ENCODE peak calls at places on chromosomes 4 and X, in ten cellular contexts. S, I, Y, U, J, E, C, P, D and Q are unnamed samples. For H3K9me3, the result is how much of the 10 kb centered on the place peaks cover.

GRCh38 chr4:22240814-22241213 is 275.1 kb downstream of the ADGRA3 start:
- DNase-seq in E (no peak), I (no peak), P (no peak), U (no peak), J (no peak), S (no peak), Y (no peak), D (no peak), C (no peak), Q (no peak)

GRCh38 chr4:150209140-150209829 is 131.0 kb downstream of the DCLK2 start:
- DNase-seq in S (peak), D (peak), Y (peak), P (peak), I (peak), J (peak), C (peak), U (peak), E (peak), Q (peak)

GRCh38 chr4:24770111-24770584 is 25.2 kb upstream of the SOD3 start:
- DNase-seq in C (no peak), S (peak), E (no peak), P (no peak), I (no peak), Y (no peak), J (no peak), D (no peak), U (no peak), Q (no peak)

GRCh38 chr4:186029731-186030421 is 39.1 kb upstream of the TLR3 start:
- DNase-seq in J (peak), P (peak), E (peak), S (no peak), U (peak), C (peak), Y (peak), I (peak), D (peak), Q (no peak)

GRCh38 chr4:107951551-107951950 is 20.2 kb downstream of the CYP2U1 start:
- DNase-seq in J (no peak), I (no peak), Y (peak), S (no peak), C (no peak), U (no peak), P (no peak), D (no peak), E (no peak), Q (no peak)

GRCh38 chrX:10971176-10971575 is 140.0 kb upstream of the HCCS start:
- DNase-seq in C (no peak), D (no peak), Y (no peak), P (no peak), J (no peak), I (no peak), E (no peak), U (no peak), S (no peak), Q (no peak)

GRCh38 chrX:45818913-45819312 is 618.2 kb upstream of the DIPK2B start:
- DNase-seq in P (no peak), E (no peak), C (no peak), I (no peak), U (no peak), J (no peak), S (no peak), Y (no peak), D (no peak), Q (no peak)

GRCh38 chrX:63889001-63889400 is 104.0 kb upstream of the ARHGEF9 start:
- DNase-seq in J (no peak), Y (no peak), U (no peak), D (no peak), C (no peak), I (no peak), P (no peak), S (no peak), E (no peak), Q (no peak)

GRCh38 chr4:143773998-143774898 is 73.8 kb upstream of the FREM3 start:
- DNase-seq in S (peak), J (peak), C (peak), I (no peak), D (no peak), Y (peak), U (peak), P (no peak), E (peak), Q (peak)

GRCh38 chr4:130026185-130026584 is 930.2 kb downstream of the C4orf33 start:
- DNase-seq in I (no peak), C (no peak), D (no peak), E (no peak), Y (no peak), P (no peak), U (no peak), S (no peak), J (no peak), Q (no peak)

GRCh38 chr4:146310319-146311021 is 96.1 kb downstream of the REELD1 start:
- DNase-seq in E (no peak), P (no peak), D (no peak), J (no peak), C (no peak), S (no peak), Y (no peak), U (no peak), I (no peak), Q (no peak)

GRCh38 chr4:45147866-45148265 is 421.5 kb upstream of the GNPDA2 start:
- DNase-seq in U (no peak), S (no peak), E (no peak), P (no peak), Y (no peak), J (no peak), I (no peak), D (no peak), C (no peak), Q (no peak)

GRCh38 chrX:142036111-142036510 is 132.4 kb downstream of the MAGEC1 start:
- DNase-seq in E (no peak), P (no peak), I (no peak), S (peak), C (no peak), U (no peak), J (no peak), D (no peak), Y (no peak), Q (no peak)

GRCh38 chr4:37827030-37827705 is 682 bp downstream of the PGM2 start:
- DNase-seq in E (no peak), U (no peak), C (peak), P (no peak), I (no peak), Y (peak), D (peak), S (no peak), J (peak), Q (peak)

GRCh38 chr4:152896819-152897218 is 39.3 kb upstream of the FHDC1 start:
- DNase-seq in C (no peak), J (no peak), Y (no peak), I (no peak), E (no peak), S (no peak), D (no peak), P (no peak), U (no peak), Q (no peak)

GRCh38 chr4:11729548-11729947 is 300.9 kb upstream of the HS3ST1 start:
- DNase-seq in U (no peak), I (no peak), Y (peak), E (no peak), S (peak), C (no peak), P (no peak), J (no peak), D (no peak), Q (no peak)

GRCh38 chrX:22389544-22390243 is 117.0 kb downstream of the CBLL2 start:
- DNase-seq in C (no peak), E (no peak), Y (no peak), P (no peak), J (no peak), S (peak), I (no peak), D (no peak), U (no peak), Q (no peak)

GRCh38 chrX:69079278-69079677 is 86.0 kb downstream of the PJA1 start:
- DNase-seq in C (no peak), U (no peak), J (no peak), S (peak), E (no peak), D (no peak), P (no peak), I (no peak), Y (no peak), Q (no peak)

GRCh38 chr4:12084690-12085089 is 656.0 kb upstream of the HS3ST1 start:
- DNase-seq in J (no peak), E (no peak), D (no peak), P (no peak), Y (no peak), C (no peak), I (no peak), S (no peak), U (no peak), Q (no peak)

GRCh38 chr4:184911310-184911709 is 85.5 kb upstream of the ACSL1 start:
- DNase-seq in C (peak), I (no peak), S (no peak), D (no peak), Y (peak), P (no peak), J (peak), E (no peak), U (no peak), Q (no peak)

GRCh38 chr4:87114245-87115062 is 106.0 kb downstream of the KLHL8 start:
- DNase-seq in Y (no peak), U (no peak), P (no peak), D (no peak), S (no peak), J (no peak), C (no peak), E (peak), I (peak), Q (no peak)
- TF ChIP-seq CTCF in Y (no peak), U (no peak), P (no peak), D (no peak), S (peak), J (no peak), C (no peak), E (peak), I (peak), Q (no peak)

GRCh38 chr4:35710343-35710742 is 534.0 kb downstream of the ARAP2 start:
- DNase-seq in J (no peak), D (no peak), I (no peak), P (no peak), Y (no peak), U (no peak), E (no peak), S (no peak), C (no peak), Q (no peak)

GRCh38 chr4:35709080-35709479 is 535.2 kb downstream of the ARAP2 start:
- DNase-seq in D (no peak), P (no peak), U (no peak), I (no peak), S (no peak), C (no peak), E (no peak), J (no peak), Y (no peak), Q (no peak)

DNA sequence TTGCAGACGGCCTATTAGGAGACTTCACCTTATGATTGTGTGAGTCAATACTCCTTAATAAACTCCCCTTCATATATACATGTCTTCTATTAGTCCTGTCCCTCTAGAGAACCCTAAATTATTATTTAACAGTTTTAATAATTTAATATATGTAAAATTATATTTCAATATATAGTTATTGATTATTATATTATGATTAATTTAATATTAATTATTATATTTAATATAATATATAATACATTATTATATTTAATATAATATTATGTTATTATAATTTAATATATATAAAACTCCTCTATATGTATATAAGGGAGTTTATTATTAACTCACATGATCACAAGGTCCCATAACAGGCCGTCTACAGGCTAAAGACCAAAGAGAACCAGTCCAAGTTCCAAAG is 533.2 kb downstream of the ARAP2 start:
- DNase-seq in I (no peak), P (no peak), C (no peak), U (no peak), Y (no peak), E (no peak), D (no peak), S (no peak), J (no peak), Q (no peak)
- H3K9me3 ChIP-seq in I (under half), P (under half), C (under half), U (under half), Y (under half), E (under half), D (under half), S (under half), J (half or more), Q (under half)

GRCh38 chrX:48606091-48606490 is 8.8 kb downstream of the WDR13 start:
- DNase-seq in C (no peak), J (no peak), E (no peak), D (no peak), U (peak), Y (no peak), I (no peak), S (no peak), P (no peak), Q (no peak)
- TF ChIP-seq CTCF in C (no peak), J (no peak), E (peak), D (no peak), U (no peak), Y (no peak), I (no peak), S (no peak), P (no peak), Q (no peak)

GRCh38 chrX:149006235-149006634 is 498.9 kb downstream of the IDS start:
- DNase-seq in J (no peak), E (no peak), D (no peak), Y (no peak), S (no peak), U (no peak), I (no peak), P (no peak), C (no peak), Q (no peak)

GRCh38 chrX:149010899-149011224 is 494.2 kb downstream of the IDS start:
- DNase-seq in J (no peak), U (no peak), D (no peak), I (no peak), C (no peak), P (no peak), E (no peak), Y (no peak), S (no peak), Q (no peak)

GRCh38 chrX:149013081-149013480 is 492.0 kb downstream of the IDS start:
- DNase-seq in E (no peak), D (no peak), I (no peak), U (no peak), S (no peak), Y (no peak), C (no peak), J (no peak), P (no peak), Q (no peak)

GRCh38 chrX:149004936-149005335 is 500.2 kb downstream of the IDS start:
- DNase-seq in P (no peak), Y (no peak), E (no peak), S (no peak), D (no peak), U (no peak), J (no peak), C (no peak), I (no peak), Q (no peak)

DNA sequence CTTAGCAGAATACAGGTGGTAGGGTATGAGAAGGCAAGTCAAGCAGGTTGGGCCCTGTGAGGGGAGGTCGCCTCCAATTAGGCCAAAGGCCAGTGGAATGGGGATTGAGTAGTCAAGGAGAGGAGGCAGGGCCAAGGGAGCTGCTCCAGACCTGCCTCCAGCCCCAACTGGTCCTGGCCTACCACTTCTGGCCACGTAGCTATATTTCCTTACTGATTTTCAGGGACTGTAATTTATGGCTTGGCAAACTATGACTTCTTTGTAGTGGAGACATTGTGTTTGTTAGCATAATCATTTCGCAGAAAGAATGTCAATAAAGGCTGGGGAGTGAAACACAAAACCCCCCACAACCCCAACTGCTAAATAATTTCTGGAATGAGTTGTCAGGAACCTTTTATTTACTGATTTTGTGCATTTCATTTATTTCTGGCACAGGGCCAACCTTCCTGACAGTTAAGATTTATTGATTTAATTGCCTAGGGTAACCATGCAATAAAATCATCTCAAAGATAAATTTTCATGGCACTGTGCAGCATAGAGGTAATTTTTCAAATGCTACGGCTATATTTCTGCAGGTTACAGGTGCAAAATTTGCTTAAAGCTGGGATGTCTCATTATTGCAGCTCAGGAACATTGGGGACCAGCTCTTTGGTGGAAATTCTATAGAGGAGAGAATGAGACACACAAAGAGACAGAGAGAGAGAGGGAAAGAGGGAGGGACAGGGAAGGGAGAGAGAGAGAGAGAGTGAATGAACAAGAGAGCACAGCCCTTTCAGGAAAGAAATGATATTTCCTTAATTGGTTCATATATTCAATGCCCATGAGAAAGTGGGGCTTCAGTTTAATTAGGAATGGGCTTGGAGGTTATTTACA is 494.8 kb downstream of the IDS start:
- DNase-seq in S (no peak), P (no peak), J (peak), D (no peak), I (no peak), Y (no peak), E (no peak), U (no peak), C (no peak), Q (no peak)
- H3K9me3 ChIP-seq in S (under half), P (under half), J (under half), D (under half), I (under half), Y (under half), E (under half), U (under half), C (under half), Q (under half)

GRCh38 chrX:147803948-147804347 is 107.8 kb upstream of the FMR1 start:
- DNase-seq in P (no peak), Y (peak), E (no peak), C (no peak), S (peak), U (peak), D (no peak), J (peak), I (no peak), Q (no peak)
- TF ChIP-seq CTCF in P (no peak), Y (peak), E (no peak), C (peak), S (peak), U (peak), D (no peak), J (no peak), I (no peak), Q (peak)